ENCODE peak calls at places on chromosomes 2 and 18, in seven cellular contexts. Q, H, I, N, K, Y and V are unnamed samples.

GRCh38 chr2:68832161-68832869 is 38.9 kb downstream of the BMP10 start:
- DNase-seq in N (no peak), I (no peak), Y (peak; percentile 31), H (no peak), Q (peak; percentile 29), K (no peak), V (no peak)

GRCh38 chr2:37323176-37323575 is 1.5 kb downstream of the PRKD3 start:
- DNase-seq in H (no peak), I (no peak), Y (no peak), Q (no peak), N (no peak), K (no peak), V (no peak)

GRCh38 chr2:241680827-241681599 is 5.6 kb downstream of the DTYMK start:
- DNase-seq in N (no peak), H (no peak), I (no peak), Q (no peak), K (no peak), Y (no peak), V (no peak)

GRCh38 chr2:20421988-20422678 is 24.7 kb upstream of the RHOB start:
- DNase-seq in Y (no peak), I (no peak), Q (no peak), N (no peak), H (no peak), K (no peak), V (no peak)

GRCh38 chr2:85844486-85844885 is 44.3 kb downstream of the ST3GAL5 start:
- DNase-seq in N (no peak), K (no peak), I (no peak), Q (no peak), H (no peak), Y (no peak), V (no peak)

GRCh38 chr2:58620896-58621295 is 379.8 kb upstream of the FANCL start:
- DNase-seq in K (no peak), I (no peak), N (no peak), H (no peak), Y (no peak), Q (no peak), V (no peak)

GRCh38 chr2:224555823-224556366 is 29.3 kb downstream of the CUL3 start:
- DNase-seq in Q (no peak), Y (no peak), I (no peak), H (no peak), N (no peak), K (no peak), V (no peak)

GRCh38 chr2:85413592-85414421 is 3.6 kb upstream of the CAPG start:
- DNase-seq in I (no peak), K (no peak), N (no peak), Q (peak; percentile 90), H (no peak), Y (no peak), V (no peak)

GRCh38 chr2:28663359-28663758 is 88.3 kb upstream of the PPP1CB start:
- DNase-seq in Q (no peak), K (no peak), H (no peak), I (no peak), N (peak; percentile 51), Y (no peak), V (no peak)

GRCh38 chr18:6728318-6728717 is 1.2 kb upstream of the ARHGAP28 start:
- DNase-seq in Q (no peak), H (no peak), I (no peak), K (no peak), N (no peak), Y (no peak), V (no peak)

GRCh38 chr2:204705243-204705971 is 160.1 kb downstream of the PARD3B start:
- DNase-seq in N (no peak), Y (no peak), I (no peak), K (no peak), Q (no peak), H (no peak), V (no peak)

GRCh38 chr2:16247371-16248177 is 307.2 kb downstream of the MYCN start:
- DNase-seq in H (no peak), I (no peak), Y (no peak), N (no peak), Q (no peak), K (no peak), V (no peak)

GRCh38 chr2:186349508-186349907 is 136.6 kb upstream of the ZC3H15 start:
- DNase-seq in I (no peak), K (no peak), Y (no peak), H (no peak), Q (no peak), N (no peak), V (no peak)

GRCh38 chr2:150601280-150602038 is 114.0 kb upstream of the RND3 start:
- DNase-seq in I (no peak), K (no peak), Q (no peak), H (no peak), Y (no peak), N (peak; percentile 12), V (no peak)

GRCh38 chr18:14912967-14913366 is 165.0 kb downstream of the ANKRD30B start:
- DNase-seq in I (no peak), Y (no peak), H (no peak), N (no peak), Q (no peak), K (no peak), V (no peak)

GRCh38 chr2:164771897-164772296 is 69.7 kb downstream of the COBLL1 start:
- DNase-seq in I (no peak), Q (no peak), H (no peak), K (no peak), Y (no peak), N (no peak), V (no peak)

GRCh38 chr2:142270291-142270690 is 139.5 kb upstream of the LRP1B start:
- DNase-seq in N (no peak), K (peak; percentile 58), I (no peak), Q (no peak), H (no peak), Y (no peak), V (no peak)

GRCh38 chr2:26722328-26722727 is 29.8 kb downstream of the KCNK3 start:
- DNase-seq in H (no peak), Q (no peak), Y (no peak), N (no peak), K (no peak), I (no peak), V (no peak)

GRCh38 chr18:43719264-43719795 is 442.0 kb upstream of the SYT4 start:
- DNase-seq in I (no peak), K (no peak), Y (no peak), H (no peak), N (no peak), Q (no peak), V (no peak)

GRCh38 chr2:2464095-2464494 is 133.0 kb upstream of the MYT1L start:
- DNase-seq in K (peak; percentile 67), I (no peak), H (no peak), Q (no peak), N (no peak), Y (no peak), V (no peak)

GRCh38 chr2:62817348-62817747 is 111.8 kb downstream of the EHBP1 start:
- DNase-seq in K (no peak), Y (no peak), I (no peak), N (no peak), H (no peak), Q (no peak), V (no peak)
- TF ChIP-seq TAF1 in K (no peak), Y (no peak), I (no peak), N (no peak), H (no peak), Q (no peak), V (no peak)

DNA sequence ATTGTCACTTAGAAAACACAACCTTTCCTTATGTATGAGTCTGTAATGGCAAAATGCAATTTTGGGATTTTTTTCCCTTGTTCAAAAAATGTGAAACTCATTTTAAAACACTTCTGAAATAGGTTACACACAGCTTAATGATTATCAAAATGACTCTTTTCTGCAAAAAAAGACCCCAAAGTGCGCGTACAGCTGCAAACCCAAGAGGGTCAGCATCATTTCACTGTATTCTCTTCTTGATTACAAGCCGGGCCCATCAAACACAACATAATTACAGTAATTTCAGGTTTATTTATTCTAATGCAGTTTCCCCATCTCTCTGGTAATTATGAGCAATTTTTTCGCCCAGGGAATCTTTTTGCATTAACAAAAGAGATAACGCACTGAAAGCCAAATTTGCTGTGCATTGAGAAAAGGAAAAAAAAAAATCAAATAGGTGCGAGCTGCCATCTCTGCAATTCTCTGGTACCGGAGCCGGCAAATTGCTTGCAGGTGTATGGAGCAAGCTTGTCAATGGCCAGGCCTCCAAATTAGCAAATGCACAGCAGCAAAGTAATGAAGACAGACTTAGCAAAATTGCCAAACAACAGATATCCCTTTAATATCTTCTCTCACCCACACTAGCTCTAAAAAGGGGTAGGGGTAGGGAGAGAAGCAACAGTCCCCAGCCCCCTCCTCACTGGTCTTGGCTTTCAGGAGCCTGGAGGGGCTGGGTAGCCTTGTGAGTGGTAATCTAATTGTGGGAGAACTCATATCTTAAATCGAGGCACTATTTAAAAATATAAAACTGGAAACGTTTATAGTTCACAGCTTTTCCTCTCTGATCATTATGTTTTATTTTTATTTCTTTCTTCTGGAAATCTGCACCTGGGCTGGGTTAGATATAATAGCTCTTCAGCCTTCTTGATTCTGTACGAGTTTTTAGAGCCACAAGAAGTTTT is 6.6 kb downstream of the DLX1 start:
- DNase-seq in H (no peak), N (no peak), Q (no peak), I (no peak), Y (no peak), K (peak; percentile 14), V (no peak)
- TF ChIP-seq TAF1 in H (no peak), N (no peak), Q (no peak), I (no peak), Y (no peak), K (no peak), V (no peak)

DNA sequence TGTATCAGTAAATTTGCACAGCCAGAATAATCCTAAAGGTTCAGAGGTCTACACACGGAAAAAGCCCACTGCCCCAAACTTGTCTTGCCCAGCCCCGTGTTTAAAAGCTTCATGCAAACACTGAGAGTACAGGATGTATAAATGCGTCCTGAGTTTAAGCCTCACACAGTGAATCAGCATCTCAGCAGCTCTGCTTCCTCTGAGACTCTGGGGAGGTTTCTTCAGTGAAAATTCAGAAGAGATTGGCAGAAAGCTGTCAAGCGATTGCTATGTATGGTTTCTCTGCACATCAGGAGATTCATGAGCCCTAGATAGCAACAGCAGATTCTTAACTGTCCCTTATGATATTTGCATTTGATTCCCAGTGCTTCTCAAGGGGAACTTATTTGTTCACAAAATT is 27.1 kb downstream of the CRACDL start:
- DNase-seq in I (no peak), H (no peak), Q (no peak), K (no peak), Y (no peak), N (no peak), V (no peak)
- TF ChIP-seq TAF1 in I (no peak), H (no peak), Q (no peak), K (no peak), Y (no peak), N (no peak), V (no peak)

GRCh38 chr2:156339110-156339847 is 6.8 kb upstream of the NR4A2 start:
- DNase-seq in Y (no peak), H (no peak), Q (no peak), I (no peak), K (no peak), N (no peak), V (no peak)

GRCh38 chr2:156340377-156340776 is 7.9 kb upstream of the NR4A2 start:
- DNase-seq in H (no peak), I (no peak), Y (no peak), Q (no peak), N (no peak), K (no peak), V (no peak)

GRCh38 chr2:156339866-156340265 is 7.3 kb upstream of the NR4A2 start:
- DNase-seq in H (no peak), I (no peak), K (no peak), Q (no peak), Y (no peak), N (no peak), V (no peak)

GRCh38 chr2:156340818-156341481 is 8.4 kb upstream of the NR4A2 start:
- DNase-seq in K (no peak), Y (no peak), Q (no peak), H (no peak), N (no peak), I (no peak), V (no peak)

GRCh38 chr2:156338578-156338977 is 6.1 kb upstream of the NR4A2 start:
- DNase-seq in I (no peak), K (no peak), Q (no peak), N (no peak), Y (no peak), H (no peak), V (no peak)
- TF ChIP-seq TAF1 in I (no peak), K (no peak), Q (no peak), N (no peak), Y (no peak), H (no peak), V (no peak)